ENCODE peak calls at places on chromosomes 6 and 20, in seven cellular contexts. One of them, this sample, is unnamed.

GRCh38 chr6:18360188-18360587 is 27.0 kb upstream of the RNF144B start:
- DNase-seq in GM23338: no peak
- DNase-seq in HCT116: no peak
- DNase-seq in transverse colon: no peak
- DNase-seq in SK-N-SH: no peak
- DNase-seq in prostate gland: no peak
- DNase-seq in HepG2: no peak
- DNase-seq in this sample: no peak

GRCh38 chr6:10276888-10277287 is 138.0 kb downstream of the TFAP2A start:
- DNase-seq in GM23338: no peak
- DNase-seq in transverse colon: no peak
- DNase-seq in HepG2: no peak
- DNase-seq in SK-N-SH: no peak
- DNase-seq in prostate gland: no peak
- DNase-seq in HCT116: no peak
- DNase-seq in this sample: no peak

GRCh38 chr6:127992144-127992543 is 91.3 kb upstream of the THEMIS start:
- DNase-seq in SK-N-SH: no peak
- DNase-seq in HCT116: no peak
- DNase-seq in transverse colon: no peak
- DNase-seq in GM23338: no peak
- DNase-seq in HepG2: no peak
- DNase-seq in prostate gland: no peak
- DNase-seq in this sample: no peak

GRCh38 chr20:57282691-57283361 is 16.4 kb upstream of the BMP7 start:
- DNase-seq in prostate gland: no peak
- DNase-seq in transverse colon: no peak
- DNase-seq in GM23338: no peak
- DNase-seq in SK-N-SH: no peak
- DNase-seq in HepG2: no peak
- DNase-seq in HCT116: no peak
- DNase-seq in this sample: no peak

GRCh38 chr20:17281478-17281877 is 54.6 kb downstream of the PCSK2 start:
- DNase-seq in HCT116: peak
- DNase-seq in HepG2: peak
- DNase-seq in SK-N-SH: peak
- DNase-seq in prostate gland: no peak
- DNase-seq in transverse colon: no peak
- DNase-seq in GM23338: peak
- DNase-seq in this sample: no peak

GRCh38 chr20:62646851-62647520 is 4.7 kb downstream of the SLCO4A1 start:
- DNase-seq in prostate gland: no peak
- DNase-seq in GM23338: no peak
- DNase-seq in HCT116: no peak
- DNase-seq in transverse colon: peak
- DNase-seq in SK-N-SH: no peak
- DNase-seq in HepG2: no peak
- DNase-seq in this sample: no peak

GRCh38 chr20:50068041-50068651 is 44.8 kb downstream of the UBE2V1 start:
- DNase-seq in GM23338: no peak
- DNase-seq in prostate gland: no peak
- DNase-seq in SK-N-SH: peak
- DNase-seq in HepG2: no peak
- DNase-seq in HCT116: no peak
- DNase-seq in transverse colon: no peak
- DNase-seq in this sample: no peak

GRCh38 chr20:25254986-25255680 is 7.2 kb downstream of the PYGB start:
- DNase-seq in GM23338: no peak
- DNase-seq in transverse colon: peak
- DNase-seq in SK-N-SH: peak
- DNase-seq in HepG2: no peak
- DNase-seq in HCT116: no peak
- DNase-seq in prostate gland: peak
- DNase-seq in this sample: peak

GRCh38 chr6:141764388-141764787 is 368.3 kb upstream of the GJE1 start:
- DNase-seq in SK-N-SH: no peak
- DNase-seq in transverse colon: no peak
- DNase-seq in prostate gland: no peak
- DNase-seq in HCT116: no peak
- DNase-seq in GM23338: no peak
- DNase-seq in HepG2: no peak
- DNase-seq in this sample: no peak

GRCh38 chr6:7697432-7697819 is 28.5 kb upstream of the BMP6 start:
- DNase-seq in transverse colon: no peak
- DNase-seq in GM23338: no peak
- DNase-seq in prostate gland: no peak
- DNase-seq in SK-N-SH: no peak
- DNase-seq in HCT116: no peak
- DNase-seq in HepG2: no peak
- DNase-seq in this sample: no peak

GRCh38 chr20:63704749-63705117 is 3.0 kb downstream of the ARFRP1 start:
- DNase-seq in SK-N-SH: no peak
- DNase-seq in prostate gland: no peak
- DNase-seq in HCT116: no peak
- DNase-seq in transverse colon: no peak
- DNase-seq in GM23338: no peak
- DNase-seq in HepG2: no peak
- DNase-seq in this sample: no peak

GRCh38 chr6:169234634-169235033 is 19.0 kb downstream of the THBS2 start:
- DNase-seq in transverse colon: no peak
- DNase-seq in HepG2: no peak
- DNase-seq in HCT116: no peak
- DNase-seq in prostate gland: no peak
- DNase-seq in SK-N-SH: no peak
- DNase-seq in GM23338: no peak
- DNase-seq in this sample: no peak

GRCh38 chr6:140566706-140567330 is 1192.4 kb upstream of the CITED2 start:
- DNase-seq in transverse colon: no peak
- DNase-seq in GM23338: no peak
- DNase-seq in prostate gland: no peak
- DNase-seq in SK-N-SH: no peak
- DNase-seq in HCT116: no peak
- DNase-seq in HepG2: no peak
- DNase-seq in this sample: no peak

GRCh38 chr20:57002066-57002570 is 264.3 kb downstream of the BMP7 start:
- DNase-seq in GM23338: no peak
- DNase-seq in HepG2: no peak
- DNase-seq in SK-N-SH: no peak
- DNase-seq in prostate gland: no peak
- DNase-seq in HCT116: no peak
- DNase-seq in transverse colon: no peak
- DNase-seq in this sample: no peak

GRCh38 chr6:53701333-53702073 is 35.9 kb upstream of the KLHL31 start:
- DNase-seq in HepG2: no peak
- DNase-seq in prostate gland: no peak
- DNase-seq in GM23338: no peak
- DNase-seq in transverse colon: no peak
- DNase-seq in HCT116: no peak
- DNase-seq in SK-N-SH: no peak
- DNase-seq in this sample: no peak

GRCh38 chr6:131574133-131574532 is 1.1 kb downstream of the ARG1 start:
- DNase-seq in HCT116: no peak
- DNase-seq in GM23338: no peak
- DNase-seq in prostate gland: no peak
- DNase-seq in transverse colon: no peak
- DNase-seq in SK-N-SH: no peak
- DNase-seq in HepG2: peak
- DNase-seq in this sample: no peak

GRCh38 chr6:4640139-4640538 is 136.1 kb upstream of the CDYL start:
- DNase-seq in SK-N-SH: no peak
- DNase-seq in GM23338: no peak
- DNase-seq in transverse colon: no peak
- DNase-seq in HCT116: no peak
- DNase-seq in prostate gland: no peak
- DNase-seq in HepG2: no peak
- DNase-seq in this sample: no peak

GRCh38 chr20:51096571-51097267 is 73.8 kb upstream of the KCNG1 start:
- DNase-seq in SK-N-SH: no peak
- DNase-seq in prostate gland: no peak
- DNase-seq in HCT116: no peak
- DNase-seq in HepG2: no peak
- DNase-seq in transverse colon: peak
- DNase-seq in GM23338: no peak
- DNase-seq in this sample: no peak

GRCh38 chr6:143950874-143951273 is 57.2 kb downstream of the PLAGL1 start:
- DNase-seq in GM23338: no peak
- DNase-seq in HCT116: no peak
- DNase-seq in transverse colon: no peak
- DNase-seq in prostate gland: peak
- DNase-seq in HepG2: peak
- DNase-seq in SK-N-SH: no peak
- DNase-seq in this sample: no peak

GRCh38 chr6:29947292-29947980 is 5.1 kb downstream of the HLA-A start:
- DNase-seq in prostate gland: no peak
- DNase-seq in transverse colon: no peak
- DNase-seq in SK-N-SH: no peak
- DNase-seq in HepG2: no peak
- DNase-seq in GM23338: no peak
- DNase-seq in HCT116: no peak
- DNase-seq in this sample: no peak

GRCh38 chr6:33911488-33911887 is 107.7 kb upstream of the MLN start:
- DNase-seq in transverse colon: no peak
- DNase-seq in HCT116: no peak
- DNase-seq in prostate gland: no peak
- DNase-seq in GM23338: no peak
- DNase-seq in SK-N-SH: no peak
- DNase-seq in HepG2: no peak
- DNase-seq in this sample: no peak

GRCh38 chr6:33490198-33490597 is 35.8 kb downstream of the ZBTB9 start:
- DNase-seq in SK-N-SH: no peak
- DNase-seq in HepG2: no peak
- DNase-seq in prostate gland: no peak
- DNase-seq in HCT116: no peak
- DNase-seq in transverse colon: no peak
- DNase-seq in GM23338: peak
- DNase-seq in this sample: no peak

GRCh38 chr6:128124713-128125112 is 223.9 kb upstream of the THEMIS start:
- DNase-seq in prostate gland: no peak
- DNase-seq in transverse colon: no peak
- DNase-seq in SK-N-SH: no peak
- DNase-seq in HepG2: peak
- DNase-seq in HCT116: no peak
- DNase-seq in GM23338: no peak
- DNase-seq in this sample: no peak

GRCh38 chr6:125300992-125301434 is 754 bp downstream of the HDDC2 start:
- DNase-seq in HCT116: no peak
- DNase-seq in HepG2: no peak
- DNase-seq in transverse colon: no peak
- DNase-seq in GM23338: peak
- DNase-seq in SK-N-SH: no peak
- DNase-seq in prostate gland: no peak
- DNase-seq in this sample: no peak

GRCh38 chr20:14860410-14860814 is 523.0 kb upstream of the FLRT3 start:
- DNase-seq in HepG2: peak
- DNase-seq in GM23338: peak
- DNase-seq in HCT116: no peak
- DNase-seq in SK-N-SH: no peak
- DNase-seq in prostate gland: no peak
- DNase-seq in transverse colon: no peak
- DNase-seq in this sample: no peak

GRCh38 chr6:166334878-166335277 is 7.5 kb downstream of the SFT2D1 start:
- DNase-seq in GM23338: no peak
- DNase-seq in HepG2: no peak
- DNase-seq in prostate gland: no peak
- DNase-seq in SK-N-SH: no peak
- DNase-seq in transverse colon: no peak
- DNase-seq in HCT116: no peak
- DNase-seq in this sample: no peak
- H3K27ac ChIP-seq in GM23338: no peak
- H3K27ac ChIP-seq in HepG2: no peak
- H3K27ac ChIP-seq in prostate gland: no peak
- H3K27ac ChIP-seq in SK-N-SH: no peak
- H3K27ac ChIP-seq in transverse colon: no peak
- H3K27ac ChIP-seq in HCT116: no peak
- H3K27ac ChIP-seq in this sample: no peak

GRCh38 chr6:6008648-6009421 is 2.1 kb upstream of the NRN1 start:
- DNase-seq in HepG2: peak
- DNase-seq in transverse colon: peak
- DNase-seq in prostate gland: no peak
- DNase-seq in GM23338: peak
- DNase-seq in HCT116: peak
- DNase-seq in SK-N-SH: peak
- DNase-seq in this sample: no peak
- TF ChIP-seq POLR2AphosphoS5 in HepG2: no peak
- TF ChIP-seq POLR2AphosphoS5 in transverse colon: peak
- TF ChIP-seq POLR2AphosphoS5 in prostate gland: no peak
- TF ChIP-seq POLR2AphosphoS5 in GM23338: peak
- TF ChIP-seq POLR2AphosphoS5 in HCT116: peak
- TF ChIP-seq POLR2AphosphoS5 in SK-N-SH: no peak
- TF ChIP-seq POLR2AphosphoS5 in this sample: no peak

DNA sequence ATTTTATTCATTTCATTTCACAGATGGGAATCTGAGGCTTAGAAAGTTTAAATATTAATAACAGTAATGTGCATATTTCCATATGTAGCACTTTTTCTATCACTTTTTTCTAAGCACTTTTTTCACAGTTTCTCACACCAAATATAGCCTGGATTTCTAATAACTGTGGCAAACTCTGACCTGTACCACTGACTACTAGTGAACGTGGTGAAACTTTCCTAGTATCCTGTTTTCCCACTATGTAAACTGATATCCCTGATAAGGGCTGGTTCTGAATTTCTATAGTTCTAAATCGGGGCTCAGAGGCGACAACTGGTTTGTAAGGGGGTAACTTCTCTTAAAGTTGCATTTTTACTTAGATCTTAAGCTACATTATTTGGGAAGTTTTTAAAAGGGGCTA is 32.6 kb downstream of the MAP7 start:
- DNase-seq in prostate gland: no peak
- DNase-seq in HepG2: no peak
- DNase-seq in SK-N-SH: no peak
- DNase-seq in GM23338: no peak
- DNase-seq in transverse colon: no peak
- DNase-seq in HCT116: no peak
- DNase-seq in this sample: no peak
- TF ChIP-seq CTCF in prostate gland: no peak
- TF ChIP-seq CTCF in HepG2: no peak
- TF ChIP-seq CTCF in SK-N-SH: no peak
- TF ChIP-seq CTCF in GM23338: no peak
- TF ChIP-seq CTCF in transverse colon: no peak
- TF ChIP-seq CTCF in HCT116: no peak
- TF ChIP-seq CTCF in this sample: no peak

DNA sequence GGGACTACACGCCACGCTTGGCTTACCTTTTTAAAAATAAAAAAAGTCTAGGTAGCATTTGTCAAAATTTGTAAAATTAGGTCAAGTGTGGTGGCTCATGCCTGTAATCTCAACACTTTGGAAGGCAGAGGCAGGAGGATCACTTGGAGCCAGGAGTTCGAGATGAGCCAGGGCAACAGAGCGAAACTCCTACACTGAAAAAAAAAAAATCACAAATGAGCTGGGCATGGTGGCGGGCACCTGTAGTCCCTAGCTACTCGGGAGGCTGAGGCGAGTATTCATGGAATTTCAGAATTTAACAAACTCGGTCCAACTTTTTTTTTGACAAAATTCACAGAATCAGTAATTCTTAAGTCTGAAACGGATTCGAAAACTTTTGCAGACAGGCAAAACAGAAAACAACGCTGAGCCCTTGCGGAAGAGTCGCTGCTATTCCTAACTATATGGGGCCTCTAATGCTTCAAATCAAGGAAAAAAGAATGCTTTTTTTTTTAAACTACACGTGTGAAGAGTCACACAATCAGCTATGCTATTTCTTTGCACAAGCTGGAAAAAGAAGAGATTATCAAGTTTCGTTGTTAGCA is 62.9 kb downstream of the GTF2H5 start:
- DNase-seq in HCT116: no peak
- DNase-seq in transverse colon: no peak
- DNase-seq in SK-N-SH: no peak
- DNase-seq in GM23338: no peak
- DNase-seq in prostate gland: no peak
- DNase-seq in HepG2: no peak
- DNase-seq in this sample: no peak
- H3K27ac ChIP-seq in HCT116: peak
- H3K27ac ChIP-seq in transverse colon: peak
- H3K27ac ChIP-seq in SK-N-SH: peak
- H3K27ac ChIP-seq in GM23338: peak
- H3K27ac ChIP-seq in prostate gland: peak
- H3K27ac ChIP-seq in HepG2: peak
- H3K27ac ChIP-seq in this sample: peak